ENCODE peak calls at places on chromosomes 13 and 19, in nine cellular contexts. One of them, this sample, is unnamed.

GRCh38 chr19:40467007-40467565 is 285 bp downstream of the SPTBN4 start:
- DNase-seq in occipital lobe: no peak
- DNase-seq in fibroblast of pulmonary artery: no peak
- DNase-seq in HS-27A: no peak
- DNase-seq in OCI-M1: no peak
- DNase-seq in GM23248: peak
- DNase-seq in anterior cingulate cortex: peak
- DNase-seq in amniotic stem cell: no peak
- DNase-seq in activated T-cell treated with anti-CD3 and anti-CD28 coated beads, Interleukin-2, amount 50 U/mL, for 72 hours: no peak
- DNase-seq in this sample: no peak

GRCh38 chr19:35126624-35126959 is 8.3 kb downstream of the LGI4 start:
- DNase-seq in amniotic stem cell: no peak
- DNase-seq in occipital lobe: peak
- DNase-seq in OCI-M1: no peak
- DNase-seq in anterior cingulate cortex: peak
- DNase-seq in activated T-cell treated with anti-CD3 and anti-CD28 coated beads, Interleukin-2, amount 50 U/mL, for 72 hours: no peak
- DNase-seq in GM23248: no peak
- DNase-seq in fibroblast of pulmonary artery: no peak
- DNase-seq in HS-27A: no peak
- DNase-seq in this sample: no peak

GRCh38 chr19:10678813-10679212 is 22.4 kb upstream of the QTRT1 start:
- DNase-seq in HS-27A: no peak
- DNase-seq in activated T-cell treated with anti-CD3 and anti-CD28 coated beads, Interleukin-2, amount 50 U/mL, for 72 hours: no peak
- DNase-seq in GM23248: no peak
- DNase-seq in OCI-M1: no peak
- DNase-seq in amniotic stem cell: no peak
- DNase-seq in fibroblast of pulmonary artery: no peak
- DNase-seq in occipital lobe: no peak
- DNase-seq in anterior cingulate cortex: no peak
- DNase-seq in this sample: no peak

GRCh38 chr19:18340237-18340989 is at the start of gene PGPEP1:
- DNase-seq in GM23248: peak
- DNase-seq in occipital lobe: peak
- DNase-seq in amniotic stem cell: no peak
- DNase-seq in activated T-cell treated with anti-CD3 and anti-CD28 coated beads, Interleukin-2, amount 50 U/mL, for 72 hours: peak
- DNase-seq in fibroblast of pulmonary artery: peak
- DNase-seq in HS-27A: no peak
- DNase-seq in OCI-M1: peak
- DNase-seq in anterior cingulate cortex: peak
- DNase-seq in this sample: peak

GRCh38 chr19:1252818-1253513 is 4.6 kb downstream of the MIDN start:
- DNase-seq in activated T-cell treated with anti-CD3 and anti-CD28 coated beads, Interleukin-2, amount 50 U/mL, for 72 hours: peak
- DNase-seq in OCI-M1: peak
- DNase-seq in occipital lobe: peak
- DNase-seq in anterior cingulate cortex: peak
- DNase-seq in HS-27A: peak
- DNase-seq in fibroblast of pulmonary artery: peak
- DNase-seq in amniotic stem cell: peak
- DNase-seq in GM23248: peak
- DNase-seq in this sample: no peak

GRCh38 chr13:84776578-84776977 is 894.3 kb upstream of the SLITRK1 start:
- DNase-seq in OCI-M1: no peak
- DNase-seq in activated T-cell treated with anti-CD3 and anti-CD28 coated beads, Interleukin-2, amount 50 U/mL, for 72 hours: no peak
- DNase-seq in HS-27A: no peak
- DNase-seq in fibroblast of pulmonary artery: no peak
- DNase-seq in amniotic stem cell: no peak
- DNase-seq in anterior cingulate cortex: no peak
- DNase-seq in GM23248: no peak
- DNase-seq in occipital lobe: no peak
- DNase-seq in this sample: no peak

GRCh38 chr13:90793261-90793785 is 554.2 kb upstream of the MIR17HG start:
- DNase-seq in OCI-M1: no peak
- DNase-seq in anterior cingulate cortex: no peak
- DNase-seq in HS-27A: no peak
- DNase-seq in occipital lobe: no peak
- DNase-seq in amniotic stem cell: no peak
- DNase-seq in GM23248: peak
- DNase-seq in fibroblast of pulmonary artery: no peak
- DNase-seq in activated T-cell treated with anti-CD3 and anti-CD28 coated beads, Interleukin-2, amount 50 U/mL, for 72 hours: no peak
- DNase-seq in this sample: no peak

GRCh38 chr13:21568854-21569253 is 35.1 kb downstream of the MICU2 start:
- DNase-seq in anterior cingulate cortex: no peak
- DNase-seq in GM23248: no peak
- DNase-seq in fibroblast of pulmonary artery: no peak
- DNase-seq in OCI-M1: no peak
- DNase-seq in activated T-cell treated with anti-CD3 and anti-CD28 coated beads, Interleukin-2, amount 50 U/mL, for 72 hours: no peak
- DNase-seq in HS-27A: no peak
- DNase-seq in amniotic stem cell: no peak
- DNase-seq in occipital lobe: no peak
- DNase-seq in this sample: no peak

GRCh38 chr19:37304190-37304883 is 66.6 kb upstream of the ZNF527 start:
- DNase-seq in fibroblast of pulmonary artery: no peak
- DNase-seq in occipital lobe: peak
- DNase-seq in amniotic stem cell: no peak
- DNase-seq in GM23248: no peak
- DNase-seq in anterior cingulate cortex: no peak
- DNase-seq in OCI-M1: no peak
- DNase-seq in activated T-cell treated with anti-CD3 and anti-CD28 coated beads, Interleukin-2, amount 50 U/mL, for 72 hours: no peak
- DNase-seq in HS-27A: no peak
- DNase-seq in this sample: peak

GRCh38 chr19:47111081-47111589 is 2.4 kb downstream of the ZC3H4 start:
- DNase-seq in amniotic stem cell: no peak
- DNase-seq in occipital lobe: no peak
- DNase-seq in HS-27A: no peak
- DNase-seq in GM23248: peak
- DNase-seq in activated T-cell treated with anti-CD3 and anti-CD28 coated beads, Interleukin-2, amount 50 U/mL, for 72 hours: peak
- DNase-seq in OCI-M1: peak
- DNase-seq in fibroblast of pulmonary artery: no peak
- DNase-seq in anterior cingulate cortex: peak
- DNase-seq in this sample: peak

GRCh38 chr19:15471639-15472101 is 7.3 kb upstream of the RASAL3 start:
- DNase-seq in fibroblast of pulmonary artery: no peak
- DNase-seq in GM23248: no peak
- DNase-seq in anterior cingulate cortex: no peak
- DNase-seq in HS-27A: no peak
- DNase-seq in activated T-cell treated with anti-CD3 and anti-CD28 coated beads, Interleukin-2, amount 50 U/mL, for 72 hours: no peak
- DNase-seq in occipital lobe: no peak
- DNase-seq in OCI-M1: no peak
- DNase-seq in amniotic stem cell: no peak
- DNase-seq in this sample: no peak

GRCh38 chr13:98285852-98286594 is 109.0 kb upstream of the RNF113B start:
- DNase-seq in GM23248: no peak
- DNase-seq in HS-27A: no peak
- DNase-seq in activated T-cell treated with anti-CD3 and anti-CD28 coated beads, Interleukin-2, amount 50 U/mL, for 72 hours: no peak
- DNase-seq in anterior cingulate cortex: no peak
- DNase-seq in occipital lobe: no peak
- DNase-seq in OCI-M1: no peak
- DNase-seq in amniotic stem cell: no peak
- DNase-seq in fibroblast of pulmonary artery: no peak
- DNase-seq in this sample: no peak

GRCh38 chr19:6060600-6061391 is 49.5 kb downstream of the RFX2 start:
- DNase-seq in OCI-M1: peak
- DNase-seq in HS-27A: no peak
- DNase-seq in fibroblast of pulmonary artery: peak
- DNase-seq in activated T-cell treated with anti-CD3 and anti-CD28 coated beads, Interleukin-2, amount 50 U/mL, for 72 hours: peak
- DNase-seq in amniotic stem cell: no peak
- DNase-seq in occipital lobe: no peak
- DNase-seq in anterior cingulate cortex: no peak
- DNase-seq in GM23248: peak
- DNase-seq in this sample: no peak

GRCh38 chr13:31427151-31427867 is 227.5 kb downstream of the B3GLCT start:
- DNase-seq in anterior cingulate cortex: no peak
- DNase-seq in activated T-cell treated with anti-CD3 and anti-CD28 coated beads, Interleukin-2, amount 50 U/mL, for 72 hours: no peak
- DNase-seq in occipital lobe: no peak
- DNase-seq in HS-27A: no peak
- DNase-seq in OCI-M1: no peak
- DNase-seq in amniotic stem cell: no peak
- DNase-seq in fibroblast of pulmonary artery: no peak
- DNase-seq in GM23248: no peak
- DNase-seq in this sample: no peak

GRCh38 chr19:24159707-24160106 is 72.7 kb downstream of the ZNF254 start:
- DNase-seq in amniotic stem cell: no peak
- DNase-seq in GM23248: peak
- DNase-seq in HS-27A: no peak
- DNase-seq in activated T-cell treated with anti-CD3 and anti-CD28 coated beads, Interleukin-2, amount 50 U/mL, for 72 hours: no peak
- DNase-seq in OCI-M1: peak
- DNase-seq in fibroblast of pulmonary artery: peak
- DNase-seq in anterior cingulate cortex: no peak
- DNase-seq in occipital lobe: no peak
- DNase-seq in this sample: no peak

GRCh38 chr19:15299568-15300409 is 32.5 kb downstream of the BRD4 start:
- DNase-seq in occipital lobe: no peak
- DNase-seq in amniotic stem cell: peak
- DNase-seq in GM23248: peak
- DNase-seq in fibroblast of pulmonary artery: peak
- DNase-seq in anterior cingulate cortex: no peak
- DNase-seq in activated T-cell treated with anti-CD3 and anti-CD28 coated beads, Interleukin-2, amount 50 U/mL, for 72 hours: no peak
- DNase-seq in HS-27A: no peak
- DNase-seq in OCI-M1: no peak
- DNase-seq in this sample: no peak

GRCh38 chr19:48635966-48636858 is 967 bp downstream of the DBP start:
- DNase-seq in occipital lobe: no peak
- DNase-seq in OCI-M1: peak
- DNase-seq in GM23248: peak
- DNase-seq in fibroblast of pulmonary artery: no peak
- DNase-seq in activated T-cell treated with anti-CD3 and anti-CD28 coated beads, Interleukin-2, amount 50 U/mL, for 72 hours: no peak
- DNase-seq in amniotic stem cell: no peak
- DNase-seq in HS-27A: no peak
- DNase-seq in anterior cingulate cortex: no peak
- DNase-seq in this sample: no peak

This sample was measured in retina.